ENCODE peak calls at places on chromosomes 2 and 18, in four cellular contexts. L is K562, R is HL-60, A is GM12878. U is an unnamed sample.

GRCh38 chr2:73009177-73009839 is 62.2 kb downstream of the SFXN5 start:
- DNase-seq in L (no peak), R (no peak), A (no peak), U (no peak)

GRCh38 chr18:79512461-79513380 is 117.0 kb downstream of the NFATC1 start:
- DNase-seq in L (no peak), A (no peak), R (no peak), U (no peak)

GRCh38 chr2:55842009-55842408 is 81.6 kb downstream of the EFEMP1 start:
- DNase-seq in L (no peak), R (no peak), A (no peak), U (no peak)

GRCh38 chr2:172252154-172252553 is 149.5 kb upstream of the DLX2 start:
- DNase-seq in L (no peak), R (no peak), A (no peak), U (no peak)

GRCh38 chr18:21914739-21915319 is 174.2 kb downstream of the MIB1 start:
- DNase-seq in L (peak), R (peak), A (no peak), U (no peak)

GRCh38 chr18:28018361-28018760 is 158.6 kb downstream of the CDH2 start:
- DNase-seq in A (no peak), R (no peak), L (no peak), U (no peak)

GRCh38 chr18:21489119-21489750 is 111.3 kb downstream of the ESCO1 start:
- DNase-seq in R (peak), A (no peak), L (peak), U (peak)

GRCh38 chr2:2832657-2833056 is 501.6 kb upstream of the MYT1L start:
- DNase-seq in R (no peak), A (no peak), L (no peak), U (no peak)

GRCh38 chr18:76414936-76415621 is 80.0 kb downstream of the ZNF516 start:
- DNase-seq in L (no peak), A (no peak), R (no peak), U (no peak)

GRCh38 chr2:239722760-239723448 is 302.2 kb downstream of the NDUFA10 start:
- DNase-seq in A (no peak), R (no peak), L (no peak), U (no peak)

GRCh38 chr18:49177812-49178211 is 227.0 kb upstream of the SMAD7 start:
- DNase-seq in A (no peak), R (no peak), L (no peak), U (no peak)

GRCh38 chr2:86704482-86704971 is 15.6 kb upstream of the RMND5A start:
- DNase-seq in A (no peak), R (no peak), L (no peak), U (no peak)

GRCh38 chr18:58225101-58225500 is 181.1 kb downstream of the NEDD4L start:
- DNase-seq in R (no peak), L (no peak), A (peak), U (peak)

GRCh38 chr2:227163998-227164744 is at the start of the genes COL4A3 and COL4A4:
- DNase-seq in A (no peak), L (no peak), R (no peak), U (peak)

GRCh38 chr2:101337877-101338276 is 29.4 kb upstream of the RNF149 start:
- DNase-seq in L (no peak), A (no peak), R (no peak), U (no peak)

GRCh38 chr2:42765686-42766085 is 1.8 kb upstream of the OXER1 start:
- DNase-seq in L (no peak), A (no peak), R (no peak), U (no peak)

GRCh38 chr2:94870392-94871225 is 621 bp upstream of the TEKT4 start:
- DNase-seq in A (no peak), L (peak), R (peak), U (peak)

GRCh38 chr2:15965564-15966019 is 25.2 kb downstream of the MYCN start:
- DNase-seq in A (no peak), L (no peak), R (no peak), U (no peak)

GRCh38 chr2:150167711-150168110 is 319.8 kb downstream of the RND3 start:
- DNase-seq in A (peak), L (peak), R (no peak), U (peak)
- TF ChIP-seq SPI1 in A (no peak), L (no peak), R (no peak), U (no peak)

GRCh38 chr2:64225491-64225890 is 81.3 kb upstream of the PELI1 start:
- DNase-seq in L (no peak), A (no peak), R (no peak), U (no peak)
- TF ChIP-seq SPI1 in L (no peak), A (no peak), R (no peak), U (no peak)

DNA sequence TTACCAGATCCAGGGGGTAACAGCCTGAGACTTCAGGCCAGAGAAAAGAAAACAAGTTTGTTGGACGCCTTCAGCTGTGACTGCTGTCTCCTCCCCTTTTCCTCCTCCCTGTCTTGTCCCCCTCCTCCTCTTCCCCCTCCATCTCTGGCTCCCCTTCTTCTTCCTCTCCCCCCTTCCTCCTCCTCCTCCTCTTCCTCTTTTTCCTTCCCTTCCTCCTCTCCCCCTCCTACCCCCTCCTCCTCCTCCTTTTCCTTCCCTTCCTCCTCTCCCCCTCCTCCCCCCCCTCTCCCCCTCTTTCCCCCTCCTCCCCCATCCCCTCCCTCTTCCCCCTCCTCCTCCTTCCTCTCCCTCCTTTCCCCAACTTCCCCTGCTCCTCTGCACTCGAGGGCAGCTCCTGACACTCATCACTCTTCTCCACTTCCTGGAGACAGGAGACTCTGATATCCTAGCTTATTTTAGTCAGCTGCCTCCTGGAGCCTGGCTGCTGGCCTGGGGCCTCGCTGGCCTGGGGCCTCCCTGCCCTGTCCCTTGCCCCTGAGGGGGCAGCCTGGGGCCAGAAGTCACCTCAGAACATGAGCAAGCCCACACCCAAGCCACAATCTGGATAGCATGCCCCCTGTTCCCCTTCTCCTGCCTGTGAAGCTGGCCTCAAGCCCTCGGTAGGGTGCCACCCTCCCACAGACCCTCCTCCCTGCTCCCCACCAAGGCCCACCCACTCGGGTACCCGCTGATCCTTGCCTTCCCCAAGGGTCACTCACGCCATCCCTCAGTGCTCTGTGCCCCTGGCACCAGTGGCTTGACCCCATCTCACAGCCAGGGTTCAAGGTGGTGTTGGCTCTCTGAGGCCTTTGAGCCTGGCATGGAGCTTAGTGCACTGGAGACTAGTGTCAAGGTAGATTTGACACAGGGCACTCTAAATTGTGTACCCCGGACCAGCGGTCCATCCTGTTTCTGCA is 12.2 kb downstream of the ADRA2B start:
- DNase-seq in A (no peak), R (no peak), L (no peak), U (no peak)
- TF ChIP-seq SPI1 in A (no peak), R (peak), L (no peak), U (no peak)

DNA sequence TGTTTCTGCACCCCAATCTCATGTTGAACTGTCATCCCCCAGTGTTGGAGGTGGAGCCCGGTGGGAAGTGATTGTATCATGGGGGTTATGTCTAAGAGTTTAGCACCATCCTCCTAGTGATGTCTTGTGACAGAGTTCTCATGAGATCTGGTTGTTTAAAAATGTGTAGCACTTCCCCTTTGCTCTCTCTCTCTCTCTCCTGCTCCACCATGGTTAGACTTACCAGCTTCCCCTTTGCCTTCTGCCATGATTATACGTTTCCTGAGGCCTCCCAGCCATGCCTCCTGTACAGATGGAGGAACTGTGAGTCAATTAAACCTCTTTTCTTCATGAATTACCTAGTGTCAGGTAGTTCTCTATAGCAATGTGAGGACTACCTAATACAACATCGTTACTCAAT is 396.9 kb upstream of the LRATD1 start:
- DNase-seq in A (no peak), L (no peak), R (peak), U (no peak)
- TF ChIP-seq SPI1 in A (peak), L (no peak), R (peak), U (peak)

U was measured in GM12891.